ENCODE peak calls at places on chromosomes 4 and X, in eight cellular contexts. W is CD8-positive, alpha-beta T cell; L is upper lobe of right lung; G is tibial artery; F is right cardiac atrium; Y is IMR-90; N is mesendoderm; V is psoas muscle. I is an unnamed sample. For H3K27me3 and H3K4me1, the result is how much of the 10 kb centered on the place peaks cover.

GRCh38 chr4:86294883-86295282 is 65.0 kb downstream of the MAPK10 start:
- DNase-seq in F (no peak), Y (no peak), W (no peak), N (no peak), G (no peak), L (no peak), V (no peak), I (no peak)

GRCh38 chr4:150297861-150298474 is 219.7 kb downstream of the DCLK2 start:
- DNase-seq in Y (peak), V (no peak), F (peak), G (no peak), L (no peak), N (peak), W (no peak), I (no peak)

GRCh38 chr4:40722576-40723161 is 27.1 kb upstream of the NSUN7 start:
- DNase-seq in Y (no peak), G (no peak), V (no peak), F (no peak), W (no peak), N (no peak), L (no peak), I (no peak)

GRCh38 chrX:11351375-11352295 is 58.4 kb downstream of the AMELX start:
- DNase-seq in W (no peak), G (peak), V (peak), N (no peak), L (no peak), F (peak), Y (peak), I (no peak)

GRCh38 chr4:40173470-40173875 is 23.4 kb upstream of the RHOH start:
- DNase-seq in V (no peak), G (no peak), N (no peak), W (no peak), Y (no peak), L (no peak), F (no peak), I (no peak)

GRCh38 chrX:43969504-43970501 is 3.4 kb downstream of the NDP start:
- DNase-seq in W (no peak), G (no peak), F (no peak), Y (peak), N (no peak), V (no peak), L (no peak), I (no peak)

GRCh38 chrX:12890467-12890866 is 16.0 kb upstream of the TLR8 start:
- DNase-seq in W (no peak), N (no peak), V (no peak), F (no peak), G (no peak), Y (no peak), L (no peak), I (no peak)

GRCh38 chr4:97349468-97350186 is 793.6 kb downstream of the STPG2 start:
- DNase-seq in F (no peak), W (no peak), N (no peak), V (no peak), G (no peak), Y (no peak), L (no peak), I (no peak)

GRCh38 chrX:155188786-155189185 is 27.5 kb upstream of the VBP1 start:
- DNase-seq in V (no peak), W (no peak), L (no peak), N (no peak), G (no peak), Y (no peak), F (no peak), I (peak)

GRCh38 chr4:39118034-39118658 is 56.1 kb downstream of the KLHL5 start:
- DNase-seq in V (no peak), F (no peak), L (no peak), W (no peak), N (no peak), G (no peak), Y (no peak), I (no peak)

GRCh38 chr4:142016031-142016430 is 379.6 kb downstream of the IL15 start:
- DNase-seq in F (no peak), G (no peak), N (no peak), L (no peak), Y (peak), V (no peak), W (no peak), I (no peak)

DNA sequence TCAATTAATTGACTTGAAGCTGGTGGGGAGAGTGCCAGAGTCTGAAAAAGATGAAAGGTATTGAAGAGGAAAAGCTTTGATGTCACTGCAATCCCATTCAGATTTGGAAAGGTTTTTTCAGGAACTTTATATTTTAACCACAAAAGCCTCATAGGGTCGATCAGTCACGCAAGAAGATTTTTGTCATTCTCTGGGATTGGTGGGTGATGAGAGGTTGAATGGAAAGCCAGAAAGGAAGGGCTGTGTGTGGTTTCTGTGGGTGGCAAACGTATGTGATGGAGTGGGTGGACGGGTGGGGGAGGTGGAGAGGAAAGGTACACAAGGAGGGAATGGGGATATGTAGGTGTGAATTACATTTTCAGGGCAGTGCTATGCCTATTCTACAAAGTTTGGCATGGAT is 173.8 kb upstream of the SCML1 start:
- DNase-seq in F (no peak), V (no peak), W (no peak), L (no peak), G (no peak), Y (peak), N (no peak), I (no peak)
- H3K27me3 ChIP-seq in F (under half), V (under half), W (under half), L (under half), G (under half), Y (under half), N (under half), I (under half)

GRCh38 chr4:184351560-184352451 is 122.5 kb downstream of the IRF2 start:
- DNase-seq in N (no peak), F (no peak), G (no peak), V (no peak), W (no peak), L (no peak), Y (no peak), I (no peak)

GRCh38 chr4:184350964-184351363 is 123.4 kb downstream of the IRF2 start:
- DNase-seq in N (no peak), L (no peak), G (no peak), V (no peak), W (no peak), F (no peak), Y (no peak), I (no peak)

GRCh38 chr4:184350213-184350817 is 124.0 kb downstream of the IRF2 start:
- DNase-seq in N (no peak), G (no peak), L (no peak), F (no peak), V (no peak), W (no peak), Y (no peak), I (no peak)

GRCh38 chr4:184355111-184355604 is 119.2 kb downstream of the IRF2 start:
- DNase-seq in V (no peak), G (peak), L (no peak), Y (peak), F (no peak), N (no peak), W (no peak), I (no peak)

DNA sequence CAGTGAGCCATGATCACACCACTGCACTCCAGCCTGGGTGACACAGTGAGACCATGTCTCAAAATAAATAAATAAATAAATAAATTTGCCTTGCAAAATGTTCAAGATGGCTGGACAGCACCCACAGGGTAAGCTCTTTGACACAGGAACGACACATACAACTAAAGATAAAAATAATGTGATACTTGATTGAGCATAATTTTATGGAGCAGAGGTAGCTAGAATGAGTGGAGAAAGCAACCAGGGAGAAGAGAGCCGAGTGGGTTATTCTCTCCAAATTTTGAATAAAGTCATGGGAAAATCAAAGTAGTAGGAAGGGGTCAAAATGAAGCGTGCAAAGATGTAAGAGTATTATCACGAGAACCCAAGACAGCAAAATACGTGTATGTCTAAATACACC is 121.5 kb downstream of the IRF2 start:
- DNase-seq in Y (no peak), G (no peak), L (no peak), F (no peak), W (no peak), N (no peak), V (no peak), I (no peak)
- H3K4me1 ChIP-seq in Y (under half), G (under half), L (under half), F (under half), W (under half), N (under half), V (under half), I (under half)

GRCh38 chr4:8136529-8136928 is 22.1 kb downstream of the ABLIM2 start:
- DNase-seq in L (no peak), N (no peak), V (peak), G (no peak), Y (no peak), F (no peak), W (no peak), I (no peak)
- H3K27me3 ChIP-seq in L (under half), N (under half), V (under half), G (under half), Y (under half), F (under half), W (under half), I (under half)

GRCh38 chr4:73607375-73608026 is 12.7 kb downstream of the RASSF6 start:
- DNase-seq in V (no peak), L (no peak), F (no peak), G (no peak), N (no peak), W (no peak), Y (peak), I (no peak)
- H3K4me1 ChIP-seq in V (under half), L (under half), F (under half), G (under half), N (under half), W (under half), Y (under half), I (under half)

GRCh38 chrX:153913211-153913610 is 8.7 kb downstream of the AVPR2 start:
- DNase-seq in Y (no peak), F (no peak), V (no peak), L (no peak), W (no peak), N (no peak), G (no peak), I (no peak)
- H3K27me3 ChIP-seq in Y (under half), F (under half), V (under half), L (under half), W (under half), N (under half), G (under half), I (under half)

GRCh38 chr4:73067971-73068394 is 1.5 kb downstream of the COX18 start:
- DNase-seq in W (no peak), N (no peak), L (no peak), V (no peak), Y (peak), G (no peak), F (no peak), I (no peak)

GRCh38 chr4:73066928-73067327 is 2.6 kb downstream of the COX18 start:
- DNase-seq in V (no peak), G (no peak), W (no peak), L (no peak), N (no peak), F (no peak), Y (no peak), I (peak)

GRCh38 chr4:73070072-73070385 is 513 bp upstream of the COX18 start:
- DNase-seq in G (no peak), F (no peak), V (no peak), L (no peak), Y (no peak), W (no peak), N (no peak), I (no peak)

GRCh38 chr4:73069338-73070071 is at the start of gene COX18:
- DNase-seq in V (peak), Y (peak), L (peak), G (peak), F (peak), W (peak), N (peak), I (peak)

GRCh38 chr4:73068496-73069337 is 799 bp downstream of the COX18 start:
- DNase-seq in W (no peak), G (no peak), V (no peak), N (peak), Y (peak), L (no peak), F (no peak), I (no peak)
- H3K4me1 ChIP-seq in W (under half), G (under half), V (under half), N (under half), Y (under half), L (under half), F (under half), I (under half)

GRCh38 chr4:41874873-41875272 is 60.4 kb upstream of the TMEM33 start:
- DNase-seq in V (no peak), Y (no peak), W (no peak), F (no peak), G (no peak), N (no peak), L (no peak), I (no peak)
- H3K27me3 ChIP-seq in V (half or more), Y (half or more), W (under half), F (under half), G (under half), N (half or more), L (half or more), I (under half)

GRCh38 chr4:5711479-5712184 is 631 bp downstream of the EVC start:
- DNase-seq in Y (peak), N (peak), F (peak), L (peak), G (no peak), W (no peak), V (peak), I (no peak)
- H3K4me1 ChIP-seq in Y (under half), N (under half), F (under half), L (under half), G (under half), W (under half), V (under half), I (under half)

GRCh38 chrX:151448509-151448908 is 51.5 kb downstream of the VMA21 start:
- DNase-seq in G (no peak), N (no peak), F (no peak), L (no peak), Y (no peak), V (no peak), W (no peak), I (no peak)
- H3K27me3 ChIP-seq in G (under half), N (under half), F (under half), L (under half), Y (under half), V (under half), W (under half), I (under half)

DNA sequence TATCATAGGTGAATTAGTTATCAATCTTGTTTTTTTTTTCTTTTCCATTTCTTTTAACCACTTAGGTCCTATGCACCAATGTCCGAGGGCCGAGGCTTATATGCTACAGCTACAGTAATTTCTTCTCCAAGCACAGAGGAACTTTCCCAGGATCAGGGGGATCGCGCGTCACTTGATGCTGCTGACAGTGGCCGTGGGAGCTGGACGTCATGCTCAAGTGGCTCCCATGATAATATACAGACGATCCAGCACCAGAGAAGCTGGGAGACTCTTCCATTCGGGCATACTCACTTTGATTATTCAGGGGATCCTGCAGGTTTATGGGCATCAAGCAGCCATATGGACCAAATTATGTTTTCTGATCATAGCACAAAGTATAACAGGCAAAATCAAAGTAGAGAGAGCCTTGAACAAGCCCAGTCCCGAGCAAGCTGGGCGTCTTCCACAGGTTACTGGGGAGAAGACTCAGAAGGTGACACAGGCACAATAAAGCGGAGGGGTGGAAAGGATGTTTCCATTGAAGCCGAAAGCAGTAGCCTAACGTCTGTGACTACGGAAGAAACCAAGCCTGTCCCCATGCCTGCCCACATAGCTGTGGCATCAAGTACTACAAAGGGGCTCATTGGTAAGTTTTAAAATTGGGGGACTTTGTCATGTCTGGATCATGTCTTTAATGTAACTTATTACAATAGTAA is 250.7 kb downstream of the RAPGEF2 start:
- DNase-seq in V (no peak), F (peak), W (no peak), Y (no peak), G (no peak), L (no peak), N (no peak), I (no peak)
- H3K4me1 ChIP-seq in V (under half), F (under half), W (under half), Y (under half), G (under half), L (under half), N (under half), I (under half)